ENCODE peak calls at places on chromosomes 3 and 15, in eight cellular contexts. J is small intestine, G is right lobe of liver, S is left ventricle myocardium inferior, B is breast epithelium, H is mammary epithelial cell, E is neuronal stem cell, C is A549. Y is an unnamed sample.

GRCh38 chr15:64763462-64763861 is 11.9 kb downstream of the RBPMS2 start:
- DNase-seq in J (no peak), E (no peak), C (no peak), S (no peak), H (no peak), G (no peak), B (no peak), Y (no peak)

GRCh38 chr3:114121996-114122709 is 56.7 kb downstream of the DRD3 start:
- DNase-seq in B (no peak), J (peak; percentile 1), E (no peak), S (no peak), G (no peak), C (no peak), H (peak; percentile 14), Y (peak; percentile 35)

GRCh38 chr3:174156200-174156599 is 702.9 kb upstream of the NAALADL2 start:
- DNase-seq in S (no peak), C (no peak), B (no peak), H (no peak), E (no peak), G (no peak), J (no peak), Y (no peak)

GRCh38 chr3:101061312-101061711 is 68.1 kb upstream of the ABI3BP start:
- DNase-seq in E (no peak), H (no peak), S (no peak), G (no peak), C (no peak), B (no peak), J (no peak), Y (no peak)

GRCh38 chr3:102006812-102007485 is 157.6 kb downstream of the NFKBIZ start:
- DNase-seq in C (peak; percentile 11), S (peak; percentile 23), H (peak; percentile 84), E (no peak), G (no peak), B (no peak), J (no peak), Y (peak; percentile 74)

GRCh38 chr3:128486157-128486691 is 6.8 kb downstream of the GATA2 start:
- DNase-seq in S (no peak), H (no peak), C (no peak), J (no peak), E (no peak), G (no peak), B (no peak), Y (no peak)

GRCh38 chr3:52090620-52091468 is 34.5 kb upstream of the DUSP7 start:
- DNase-seq in J (no peak), H (no peak), B (no peak), G (peak; percentile 37), C (no peak), S (peak; percentile 10), E (peak; percentile 15), Y (no peak)

GRCh38 chr3:12869025-12869695 is 27.8 kb upstream of the RPL32 start:
- DNase-seq in H (no peak), B (no peak), S (peak; percentile 61), J (peak; percentile 26), E (peak; percentile 77), G (no peak), C (peak; percentile 15), Y (peak; percentile 46)

GRCh38 chr15:86082619-86083377 is 3.1 kb downstream of the AGBL1 start:
- DNase-seq in G (no peak), B (no peak), C (no peak), S (no peak), J (no peak), H (no peak), E (no peak), Y (no peak)

GRCh38 chr3:74426571-74426970 is 187.9 kb downstream of the CNTN3 start:
- DNase-seq in E (no peak), B (no peak), S (no peak), J (no peak), G (no peak), H (peak; percentile 52), C (no peak), Y (no peak)

GRCh38 chr3:11820540-11821041 is 26.1 kb downstream of the TAMM41 start:
- DNase-seq in G (no peak), J (no peak), H (no peak), B (no peak), C (no peak), S (no peak), E (no peak), Y (no peak)

GRCh38 chr15:37015025-37015424 is 85.3 kb downstream of the MEIS2 start:
- DNase-seq in G (no peak), E (no peak), C (no peak), S (no peak), B (no peak), J (no peak), H (peak; percentile 35), Y (no peak)

GRCh38 chr3:55198554-55198953 is 270.7 kb upstream of the LRTM1 start:
- DNase-seq in J (no peak), S (no peak), G (no peak), E (no peak), C (no peak), H (no peak), B (no peak), Y (no peak)

GRCh38 chr3:122679467-122680291 is 960 bp upstream of the PARP14 start:
- DNase-seq in J (peak; percentile 63), G (no peak), C (peak; percentile 16), E (no peak), S (no peak), H (peak; percentile 25), B (no peak), Y (no peak)

GRCh38 chr15:28974142-28974541 is 88.4 kb downstream of the APBA2 start:
- DNase-seq in G (no peak), E (no peak), C (no peak), S (no peak), J (peak; percentile 45), H (no peak), B (no peak), Y (no peak)

GRCh38 chr3:139601191-139601961 is 61.8 kb upstream of the RBP1 start:
- DNase-seq in G (no peak), J (no peak), B (no peak), H (peak; percentile 91), S (no peak), E (no peak), C (no peak), Y (no peak)

DNA sequence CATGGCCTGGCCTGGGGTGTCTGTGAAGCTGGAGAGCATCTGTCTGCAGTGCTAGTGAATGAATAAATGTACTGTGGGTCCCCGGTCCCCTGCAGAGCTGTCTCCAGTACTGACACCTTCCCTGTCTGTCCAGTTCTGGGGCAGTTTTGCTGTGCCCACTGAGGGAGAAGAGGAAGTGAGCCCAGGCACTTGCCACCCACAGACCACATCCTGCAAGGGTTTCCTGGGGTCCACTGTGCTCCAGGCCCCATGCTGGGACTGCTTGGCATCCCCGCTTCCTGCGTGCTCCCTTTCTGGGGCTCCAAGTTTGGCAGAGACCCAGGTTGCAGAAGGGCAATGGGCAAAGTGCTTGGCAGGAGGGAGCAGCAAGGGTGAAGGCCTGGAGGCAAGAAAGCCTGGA is 4.9 kb upstream of the SLC6A6 start:
- DNase-seq in H (no peak), B (no peak), G (no peak), E (no peak), S (no peak), C (no peak), J (peak; percentile 30), Y (no peak)
- H3K4me3 ChIP-seq in H (no peak overlapping the region), B (no peak overlapping the region), G (no peak overlapping the region), E (no peak overlapping the region), S (no peak overlapping the region), C (no peak overlapping the region), J (no peak overlapping the region), Y (no peak overlapping the region)

GRCh38 chr15:22241451-22241850 is 161.1 kb downstream of the OR4M2 start:
- DNase-seq in B (no peak), C (no peak), S (no peak), G (no peak), E (no peak), J (no peak), H (no peak), Y (no peak)
- H3K9me3 ChIP-seq in B (peaks cover 4% of the 10 kb centered on the region), C (peaks cover 17% of the 10 kb centered on the region), S (peaks cover 5% of the 10 kb centered on the region), G (no peaks in the 10 kb centered on the region), E (no peaks in the 10 kb centered on the region), J (peaks cover 2% of the 10 kb centered on the region), H (no peaks in the 10 kb centered on the region), Y (no peaks in the 10 kb centered on the region)

DNA sequence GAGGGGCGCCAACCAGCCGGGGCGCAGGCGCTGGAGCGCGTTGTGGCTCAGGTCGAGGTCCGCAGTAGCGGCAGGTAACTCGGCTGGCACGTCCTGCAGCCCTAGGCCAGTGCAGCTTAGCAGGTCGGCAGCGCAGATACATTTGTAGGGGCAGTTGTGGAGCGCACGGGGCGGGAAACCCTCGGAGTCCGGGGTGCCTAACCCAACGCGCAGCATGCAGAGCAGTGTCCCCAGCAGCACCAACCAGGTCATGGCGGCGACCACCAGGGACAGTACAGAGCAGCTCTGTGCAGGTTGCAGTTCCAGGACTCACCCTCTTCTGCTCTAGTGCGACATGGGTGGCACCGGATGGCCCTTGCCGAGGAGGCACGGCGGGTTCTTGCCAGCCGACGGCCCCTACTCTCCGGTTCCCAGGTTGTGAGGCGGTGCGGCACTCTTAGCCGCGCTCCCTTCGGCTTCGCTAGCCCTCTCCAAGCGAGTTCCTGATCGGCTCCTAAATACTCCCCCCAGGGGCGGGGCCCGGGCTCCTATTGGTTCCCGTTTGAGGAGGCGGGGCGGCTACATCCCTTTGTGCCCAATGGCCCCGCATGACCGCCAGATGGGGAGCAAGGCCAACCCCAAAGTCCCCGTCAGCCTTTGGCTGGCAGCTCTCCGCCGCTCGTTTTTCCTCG is at the start of gene AMIGO3:
- DNase-seq in E (peak; percentile 87), G (peak; percentile 96), B (peak; percentile 96), H (peak; percentile 88), J (peak; percentile 96), C (peak; percentile 96), S (peak; percentile 97), Y (peak; percentile 97)
- H3K4me1 ChIP-seq in E (peaks cover 11% of the 10 kb centered on the region), G (peaks cover 21% of the 10 kb centered on the region), B (peaks cover 11% of the 10 kb centered on the region), H (peaks cover 29% of the 10 kb centered on the region), J (no peaks in the 10 kb centered on the region), C (peaks cover 8% of the 10 kb centered on the region), S (peaks cover 52% of the 10 kb centered on the region), Y (no peaks in the 10 kb centered on the region)

GRCh38 chr15:89665449-89666146 is 10.3 kb upstream of the KIF7 start:
- DNase-seq in B (no peak), C (peak; percentile 71), E (peak; percentile 56), J (peak; percentile 46), G (no peak), H (no peak), S (peak; percentile 70), Y (no peak)

GRCh38 chr15:89666147-89666857 is 11.0 kb upstream of the KIF7 start:
- DNase-seq in G (no peak), C (no peak), H (no peak), J (no peak), E (no peak), B (no peak), S (no peak), Y (no peak)

GRCh38 chr15:89662893-89663673 is 7.8 kb upstream of the KIF7 start:
- DNase-seq in E (no peak), S (peak; percentile 74), J (no peak), C (no peak), H (peak; percentile 76), G (no peak), B (no peak), Y (peak; percentile 36)

GRCh38 chr15:89664441-89664840 is 9.2 kb upstream of the KIF7 start:
- DNase-seq in J (no peak), G (no peak), S (no peak), H (no peak), E (no peak), C (no peak), B (no peak), Y (no peak)

DNA sequence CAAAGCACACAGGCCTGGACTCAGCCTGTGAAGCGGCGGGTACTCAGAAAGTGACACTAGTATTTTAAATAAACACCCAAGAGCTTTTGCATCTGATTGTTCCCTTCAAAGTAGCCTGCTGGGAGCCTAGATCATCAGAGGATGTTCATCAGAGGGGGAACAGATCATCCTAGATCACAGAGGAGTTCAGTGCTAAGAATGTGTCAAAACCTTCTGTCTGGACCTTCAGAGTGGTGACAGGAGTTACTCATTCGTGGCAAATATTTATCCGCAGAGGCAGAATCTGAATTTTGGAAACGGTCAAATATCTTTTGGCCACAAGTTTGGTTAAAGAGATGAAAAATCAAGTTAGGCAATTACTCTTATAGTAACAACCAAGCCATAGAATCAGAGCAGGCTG is 9.7 kb upstream of the KIF7 start:
- DNase-seq in J (no peak), E (no peak), H (no peak), B (no peak), S (no peak), G (no peak), C (no peak), Y (no peak)
- H3K4me3 ChIP-seq in J (no peak overlapping the region), E (peak overlapping the region; percentile 46), H (no peak overlapping the region), B (peak overlapping the region; percentile 34), S (peak overlapping the region; percentile 64), G (no peak overlapping the region), C (peak overlapping the region; percentile 50), Y (no peak overlapping the region)

Y was measured in lung.